ENCODE peak calls at places on chromosomes 4 and X, in five cellular contexts. E is neural progenitor cell, W is AG10803, O is lower lobe of right lung, D is suprapubic skin. R is an unnamed sample.

GRCh38 chrX:120213438-120214265 is 37.0 kb upstream of the ZBTB33 start:
- DNase-seq in O (no peak), W (peak; percentile 40), E (peak; percentile 69), D (no peak), R (peak; percentile 56)

GRCh38 chr4:140943887-140944515 is 187.8 kb upstream of the TBC1D9 start:
- DNase-seq in D (no peak), O (no peak), W (peak; percentile 63), E (no peak), R (no peak)

GRCh38 chrX:465418-465817 is 78.7 kb upstream of the PPP2R3B start:
- DNase-seq in E (no peak), W (no peak), O (no peak), D (no peak), R (no peak)

GRCh38 chr4:122453384-122454000 is 3.0 kb downstream of the IL2 start:
- DNase-seq in W (no peak), D (no peak), O (no peak), E (no peak), R (no peak)

GRCh38 chr4:7172946-7173345 is 19.4 kb upstream of the SORCS2 start:
- DNase-seq in O (no peak), W (no peak), D (peak; percentile 49), E (no peak), R (no peak)

GRCh38 chr4:78704981-78705757 is 71.0 kb upstream of the BMP2K start:
- DNase-seq in O (no peak), E (no peak), W (peak; percentile 51), D (no peak), R (no peak)

GRCh38 chr4:70183168-70183939 is 12.2 kb upstream of the ODAM start:
- DNase-seq in D (no peak), O (no peak), W (peak; percentile 31), E (peak; percentile 82), R (peak; percentile 69)

GRCh38 chrX:65601530-65602281 is 65.7 kb upstream of the MSN start:
- DNase-seq in W (peak; percentile 88), O (peak; percentile 82), E (no peak), D (peak; percentile 83), R (no peak)

GRCh38 chrX:32041181-32041580 is 969.3 kb upstream of the FTHL17 start:
- DNase-seq in E (no peak), O (no peak), D (no peak), W (no peak), R (no peak)

GRCh38 chr4:6608758-6609414 is 31.6 kb upstream of the MRFAP1 start:
- DNase-seq in W (no peak), E (peak; percentile 58), D (no peak), O (no peak), R (no peak)

GRCh38 chrX:69152398-69152797 is 12.9 kb downstream of the PJA1 start:
- DNase-seq in D (no peak), O (peak; percentile 58), W (no peak), E (no peak), R (peak; percentile 55)

GRCh38 chr4:82629238-82630000 is 67.6 kb upstream of the TMEM150C start:
- DNase-seq in E (no peak), D (no peak), O (no peak), W (peak; percentile 19), R (no peak)

GRCh38 chr4:129446074-129446473 is 350.1 kb downstream of the C4orf33 start:
- DNase-seq in O (peak; percentile 14), W (no peak), E (peak; percentile 24), D (no peak), R (no peak)

GRCh38 chrX:64350521-64350920 is 44.7 kb downstream of the MTMR8 start:
- DNase-seq in O (no peak), D (no peak), E (no peak), W (no peak), R (no peak)

GRCh38 chrX:150813922-150814321 is 84.5 kb downstream of the CD99L2 start:
- DNase-seq in W (peak; percentile 54), D (no peak), E (no peak), O (no peak), R (no peak)

GRCh38 chrX:68703849-68704248 is 56.4 kb downstream of the STARD8 start:
- DNase-seq in D (no peak), E (no peak), O (no peak), W (no peak), R (no peak)

DNA sequence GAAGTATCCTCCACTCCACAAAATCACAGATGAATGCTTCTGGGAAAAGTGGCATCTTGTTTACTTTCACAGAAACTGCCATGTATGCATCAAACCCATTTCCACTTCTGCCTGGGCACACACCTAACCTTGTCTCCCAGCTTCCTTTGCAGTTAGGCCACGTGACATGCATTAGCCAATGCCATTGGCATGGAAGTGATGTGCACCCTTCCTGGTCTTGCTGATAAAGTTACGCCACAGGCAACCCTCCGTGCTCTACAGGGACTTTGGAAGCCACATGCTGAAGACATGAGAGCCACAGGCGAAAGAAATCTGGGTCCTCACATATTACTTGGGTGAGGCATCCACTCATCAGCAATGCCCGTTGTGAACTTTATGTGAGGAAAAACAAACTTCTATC is 123.3 kb downstream of the USP46 start:
- DNase-seq in W (no peak), E (no peak), D (no peak), O (no peak), R (no peak)
- H3K4me3 ChIP-seq in W (no peak overlapping the region), E (no peak overlapping the region), D (no peak overlapping the region), O (no peak overlapping the region), R (no peak overlapping the region)

GRCh38 chr4:183908284-183908683 is 3.2 kb downstream of the STOX2 start:
- DNase-seq in O (no peak), D (no peak), W (no peak), E (peak; percentile 17), R (no peak)

GRCh38 chr4:183906486-183906735 is 1.3 kb downstream of the STOX2 start:
- DNase-seq in W (no peak), E (no peak), D (no peak), O (no peak), R (no peak)

GRCh38 chr4:183905081-183905592 is at the start of gene STOX2:
- DNase-seq in E (peak; percentile 92), D (peak; percentile 83), W (peak; percentile 6), O (peak; percentile 78), R (peak; percentile 87)

GRCh38 chr4:183905593-183906485 is 732 bp downstream of the STOX2 start:
- DNase-seq in D (no peak), W (peak; percentile 8), O (peak; percentile 56), E (peak; percentile 83), R (peak; percentile 89)

DNA sequence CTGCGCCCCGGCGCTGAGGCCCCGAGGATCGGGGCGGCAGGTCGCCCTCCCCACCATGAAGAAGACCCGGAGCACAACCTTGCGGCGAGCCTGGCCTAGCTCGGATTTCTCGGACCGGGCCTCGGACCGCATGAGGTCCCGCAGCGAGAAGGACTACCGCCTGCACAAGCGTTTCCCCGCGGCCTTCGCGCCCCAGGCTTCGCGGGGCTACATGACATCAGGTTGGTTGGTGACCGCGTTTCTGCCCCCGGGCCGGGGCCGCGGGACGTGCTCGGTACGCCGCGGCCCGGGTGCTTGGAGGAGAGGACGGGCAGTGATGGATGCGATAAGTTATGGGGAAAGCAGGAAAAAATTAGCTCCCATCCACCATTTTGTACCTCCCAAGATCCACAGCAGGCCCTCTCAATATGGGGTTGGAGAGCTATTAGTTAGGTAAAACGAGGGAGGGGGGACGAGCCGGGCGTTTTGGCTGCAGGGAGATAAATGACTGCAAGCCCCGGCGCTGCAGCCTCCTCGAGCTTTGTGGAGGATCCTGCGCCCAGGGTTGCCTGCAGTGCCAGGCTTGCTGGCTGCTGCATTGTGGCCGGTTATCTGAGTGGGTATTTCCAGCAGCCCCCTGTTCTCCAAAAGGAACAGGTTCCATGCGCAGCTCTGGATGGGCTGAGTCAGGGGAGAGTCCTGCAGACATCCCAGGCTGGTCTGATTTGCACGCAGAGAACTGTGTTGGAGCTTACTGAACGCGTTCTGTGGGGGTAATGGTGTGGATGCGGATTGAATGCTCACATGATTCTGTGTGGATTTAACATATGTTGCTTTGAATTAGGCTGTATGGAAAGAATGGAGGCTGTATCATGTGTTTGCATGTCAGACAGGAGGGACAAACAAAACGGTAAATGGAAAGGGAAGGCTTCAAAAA is 1.9 kb downstream of the STOX2 start:
- DNase-seq in D (no peak), E (peak; percentile 72), O (no peak), W (no peak), R (peak; percentile 35)
- H3K4me3 ChIP-seq in D (peak overlapping the region; percentile 73), E (peak overlapping the region; percentile 67), O (peak overlapping the region; percentile 68), W (no peak overlapping the region), R (peak overlapping the region; percentile 60)

GRCh38 chrX:88560673-88561330 is 186.2 kb upstream of the CPXCR1 start:
- DNase-seq in E (peak; percentile 8), W (no peak), O (no peak), D (no peak), R (no peak)
- H3K4me3 ChIP-seq in E (no peak overlapping the region), W (no peak overlapping the region), O (no peak overlapping the region), D (no peak overlapping the region), R (no peak overlapping the region)

GRCh38 chr4:180913750-180914149 is 1329.5 kb upstream of the TENM3 start:
- DNase-seq in E (peak; percentile 24), W (peak; percentile 61), D (no peak), O (no peak), R (peak; percentile 67)
- H3K4me3 ChIP-seq in E (no peak overlapping the region), W (no peak overlapping the region), D (no peak overlapping the region), O (no peak overlapping the region), R (no peak overlapping the region)

DNA sequence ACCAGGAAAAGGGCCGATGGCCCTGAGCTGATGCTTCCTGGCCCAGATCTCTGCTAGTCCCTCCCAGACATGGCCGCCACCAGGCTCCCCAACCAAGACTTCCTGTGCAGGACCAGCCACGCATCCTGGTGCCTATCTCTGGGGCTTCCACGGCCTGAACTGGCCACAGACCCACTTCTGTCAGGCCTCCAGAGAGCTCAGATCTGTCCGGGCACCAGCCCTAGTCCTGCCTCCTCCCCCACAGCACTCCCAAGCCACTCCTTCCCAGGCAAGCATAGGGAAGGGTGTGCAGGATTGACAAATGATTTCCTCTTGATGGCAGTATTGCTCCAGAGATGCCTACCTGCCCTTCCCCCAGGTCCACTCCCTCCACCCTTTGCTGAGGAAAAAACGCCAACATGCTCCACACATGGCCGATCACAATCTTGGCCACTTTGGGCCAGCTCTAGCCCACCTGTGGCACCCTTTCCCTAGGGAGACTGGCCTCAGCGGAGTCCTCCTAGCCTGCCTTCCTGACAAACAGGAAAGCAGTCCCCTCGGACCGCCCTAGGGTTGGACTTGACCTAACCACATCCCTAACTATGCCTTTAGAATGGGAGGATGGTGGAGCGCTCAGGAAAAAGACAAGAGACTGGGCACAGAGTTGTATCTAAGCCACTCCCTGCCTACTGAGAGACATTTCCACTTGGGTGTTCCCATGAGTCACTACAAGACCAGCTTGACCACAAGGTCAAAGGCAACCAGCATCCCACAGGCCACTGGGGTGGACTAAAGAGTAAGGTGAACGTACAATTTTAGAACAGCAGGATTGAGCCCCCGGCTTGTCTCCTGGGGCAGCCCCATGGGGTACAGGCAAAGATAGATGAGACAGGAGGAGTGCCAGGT is 277.5 kb upstream of the AGTR2 start:
- DNase-seq in O (no peak), D (no peak), E (peak; percentile 62), W (no peak), R (peak; percentile 52)
- H3K4me3 ChIP-seq in O (no peak overlapping the region), D (no peak overlapping the region), E (no peak overlapping the region), W (no peak overlapping the region), R (no peak overlapping the region)

GRCh38 chrX:47649302-47649701 is 1.1 kb downstream of the ELK1 start:
- DNase-seq in W (no peak), D (no peak), O (no peak), E (no peak), R (no peak)

GRCh38 chrX:47649781-47650163 is 591 bp downstream of the ELK1 start:
- DNase-seq in D (no peak), W (no peak), O (no peak), E (no peak), R (no peak)

GRCh38 chrX:47650164-47651042 is at the start of gene ELK1:
- DNase-seq in D (peak; percentile 96), W (peak; percentile 99), O (peak; percentile 95), E (peak; percentile 97), R (peak; percentile 99)

GRCh38 chrX:47646636-47647035 is 3.7 kb downstream of the ELK1 start:
- DNase-seq in O (no peak), W (no peak), E (no peak), D (no peak), R (no peak)

GRCh38 chrX:47648376-47648775 is 2.0 kb downstream of the ELK1 start:
- DNase-seq in W (no peak), E (no peak), O (no peak), D (no peak), R (no peak)
- H3K4me3 ChIP-seq in W (peak overlapping the region; percentile 12), E (no peak overlapping the region), O (no peak overlapping the region), D (no peak overlapping the region), R (no peak overlapping the region)